ENCODE peak calls at places on chromosomes 12 and 14, in five cellular contexts. W, Z, G, M and H are unnamed samples. For H3F3A and H4K20me1, the result is how much of the 10 kb centered on the place peaks cover.

GRCh38 chr12:110047297-110047940 is 903 bp downstream of the C12orf76 start:
- DNase-seq in M (no peak), W (no peak), Z (no peak), G (no peak), H (no peak)

GRCh38 chr12:131312793-131313545 is 359.3 kb downstream of the ADGRD1 start:
- DNase-seq in G (no peak), M (no peak), Z (no peak), W (no peak), H (no peak)

GRCh38 chr14:105067140-105067968 is 2.1 kb upstream of the GPR132 start:
- DNase-seq in Z (peak), M (peak), W (no peak), G (no peak), H (peak)

GRCh38 chr12:53560386-53560785 is 53.1 kb upstream of the NPFF start:
- DNase-seq in G (no peak), M (no peak), Z (no peak), W (no peak), H (peak)

GRCh38 chr12:66041651-66042363 is 88.7 kb downstream of the LLPH start:
- DNase-seq in W (no peak), M (no peak), G (no peak), Z (no peak), H (no peak)

GRCh38 chr12:47818701-47819543 is 781 bp downstream of the HDAC7 start:
- DNase-seq in W (no peak), M (no peak), G (peak), Z (peak), H (peak)

GRCh38 chr12:51320311-51320694 is 3.7 kb downstream of the BIN2 start:
- DNase-seq in W (no peak), Z (no peak), G (no peak), M (no peak), H (peak)

GRCh38 chr12:43835656-43836454 is at the start of gene TMEM117:
- DNase-seq in M (peak), Z (peak), G (peak), W (no peak), H (peak)

GRCh38 chr12:90481748-90482147 is 473.2 kb downstream of the CCER1 start:
- DNase-seq in G (no peak), M (no peak), Z (no peak), W (no peak), H (no peak)

GRCh38 chr12:30169839-30170591 is 386.3 kb upstream of the TMTC1 start:
- DNase-seq in W (no peak), G (peak), Z (no peak), M (no peak), H (no peak)

GRCh38 chr12:613996-614726 is 49.1 kb downstream of the NINJ2 start:
- DNase-seq in Z (no peak), M (no peak), G (peak), W (peak), H (peak)

GRCh38 chr14:101980700-101981099 is 16.3 kb downstream of the DYNC1H1 start:
- DNase-seq in G (no peak), W (peak), Z (no peak), M (peak), H (peak)

GRCh38 chr12:94329366-94329765 is 130.3 kb downstream of the CEP83 start:
- DNase-seq in G (no peak), W (no peak), Z (no peak), M (no peak), H (no peak)

GRCh38 chr12:32395031-32395430 is 4.3 kb upstream of the FGD4 start:
- DNase-seq in W (no peak), M (no peak), Z (no peak), G (no peak), H (no peak)

GRCh38 chr14:58979325-58979724 is 209.1 kb upstream of the DAAM1 start:
- DNase-seq in W (no peak), Z (no peak), G (no peak), M (no peak), H (no peak)

GRCh38 chr14:71629765-71630502 is 302.3 kb upstream of the RGS6 start:
- DNase-seq in M (peak), Z (no peak), W (no peak), G (no peak), H (peak)

GRCh38 chr12:40898505-40898904 is 206.3 kb downstream of the CNTN1 start:
- DNase-seq in W (no peak), Z (no peak), M (no peak), G (no peak), H (no peak)

GRCh38 chr14:105877645-105878044 is 351.3 kb downstream of the TMEM121 start:
- DNase-seq in M (no peak), G (no peak), W (no peak), Z (no peak), H (no peak)

GRCh38 chr14:33693237-33693636 is 257.6 kb downstream of the EGLN3 start:
- DNase-seq in G (no peak), Z (no peak), W (no peak), M (no peak), H (peak)

GRCh38 chr14:102505775-102506598 is 3.6 kb downstream of the ANKRD9 start:
- DNase-seq in W (no peak), M (no peak), G (no peak), Z (no peak), H (no peak)

GRCh38 chr12:21476949-21477348 is 24.5 kb downstream of the RECQL start:
- DNase-seq in G (no peak), Z (no peak), M (peak), W (no peak), H (peak)

GRCh38 chr12:3117144-3117581 is 40.0 kb downstream of the TSPAN9 start:
- DNase-seq in G (no peak), W (peak), Z (no peak), M (peak), H (no peak)

GRCh38 chr14:90608925-90609324 is 207.3 kb downstream of the TTC7B start:
- DNase-seq in G (no peak), W (no peak), Z (peak), M (no peak), H (no peak)

GRCh38 chr14:99468836-99469592 is 11.6 kb downstream of the SETD3 start:
- DNase-seq in Z (no peak), G (no peak), M (peak), W (no peak), H (no peak)

GRCh38 chr12:26466709-26467108 is 271.3 kb downstream of the SSPN start:
- DNase-seq in G (no peak), M (no peak), W (no peak), Z (no peak), H (no peak)

GRCh38 chr12:123995023-123995422 is 22.0 kb downstream of the ZNF664 start:
- DNase-seq in G (no peak), M (peak), Z (no peak), W (no peak), H (peak)

GRCh38 chr12:65903680-65904403 is 79.6 kb downstream of the HMGA2 start:
- DNase-seq in Z (no peak), W (no peak), M (no peak), G (no peak), H (no peak)

GRCh38 chr14:78959674-78960264 is 789.6 kb downstream of the NRXN3 start:
- DNase-seq in Z (peak), G (peak), M (peak), W (peak), H (peak)

GRCh38 chr12:2248087-2248900 is 195.5 kb downstream of the CACNA1C start:
- DNase-seq in Z (no peak), G (no peak), W (no peak), M (no peak), H (peak)

GRCh38 chr14:89267656-89268055 is 149.4 kb downstream of the FOXN3 start:
- DNase-seq in G (no peak), Z (no peak), W (no peak), M (no peak), H (no peak)

GRCh38 chr12:98754095-98754494 is 109.0 kb downstream of the APAF1 start:
- DNase-seq in Z (no peak), M (peak), G (no peak), W (peak), H (peak)

GRCh38 chr14:20631821-20632389 is 9.6 kb downstream of the OR6S1 start:
- DNase-seq in G (peak), Z (no peak), M (peak), W (peak), H (peak)

GRCh38 chr14:20630340-20631022 is 11.0 kb downstream of the OR6S1 start:
- DNase-seq in Z (peak), G (peak), M (peak), W (peak), H (peak)

GRCh38 chr14:20632831-20633771 is 8.4 kb downstream of the OR6S1 start:
- DNase-seq in M (peak), G (peak), Z (peak), W (peak), H (peak)

GRCh38 chr14:20632448-20632830 is 9.1 kb downstream of the OR6S1 start:
- DNase-seq in M (peak), Z (no peak), G (peak), W (no peak), H (peak)

DNA sequence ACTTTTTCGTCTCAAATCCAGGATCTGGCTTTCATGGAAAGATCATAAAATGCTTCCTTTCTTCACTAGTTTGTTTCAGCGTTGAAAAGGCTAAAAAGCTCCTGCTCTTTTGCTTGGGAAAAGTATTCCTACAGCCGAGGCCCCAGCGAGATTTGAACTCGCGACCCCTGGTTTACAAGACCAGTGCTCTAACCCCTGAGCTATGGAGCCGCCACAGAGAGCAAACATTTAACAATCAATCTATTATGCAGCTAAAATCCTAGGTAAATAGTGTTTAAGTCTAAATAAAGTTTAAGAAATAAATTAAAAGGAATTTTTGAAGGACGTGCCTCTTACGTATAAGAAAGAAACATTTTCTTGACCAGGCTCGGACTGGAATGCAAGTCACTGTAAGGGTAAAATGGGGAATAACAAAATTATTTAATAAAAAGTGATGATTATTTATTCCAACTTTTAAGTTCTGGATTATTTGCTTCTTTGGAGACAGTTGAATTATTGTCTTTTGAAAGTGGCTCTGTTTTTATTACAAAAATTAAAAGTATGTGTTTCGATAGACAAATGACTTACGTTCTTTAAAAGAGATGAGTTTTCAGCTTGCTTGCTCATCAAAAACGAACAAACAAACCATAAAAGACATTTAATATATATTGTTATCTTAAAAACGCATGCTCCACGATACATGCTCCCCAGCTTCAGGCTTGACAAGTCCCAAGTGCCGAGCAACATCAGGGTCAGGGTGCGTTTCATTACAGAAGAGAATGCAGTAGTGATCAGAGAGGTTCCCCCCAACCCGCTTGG is 10.3 kb downstream of the OR6S1 start:
- DNase-seq in M (peak), Z (peak), G (peak), W (peak), H (peak)
- H3F3A ChIP-seq in M (under half), Z (under half), G (under half), W (under half), H (under half)

GRCh38 chr12:104680070-104680469 is 223.3 kb downstream of the CHST11 start:
- DNase-seq in G (peak), Z (no peak), M (peak), W (no peak), H (peak)
- H4K20me1 ChIP-seq in G (under half), Z (under half), M (under half), W (under half), H (under half)

GRCh38 chr12:115305867-115306266 is 621.9 kb upstream of the TBX3 start:
- DNase-seq in W (no peak), Z (no peak), G (no peak), M (no peak), H (no peak)

GRCh38 chr12:115306380-115306779 is 622.4 kb upstream of the TBX3 start:
- DNase-seq in Z (no peak), M (peak), G (no peak), W (peak), H (no peak)

GRCh38 chr12:115303751-115304309 is 619.9 kb upstream of the TBX3 start:
- DNase-seq in W (no peak), M (no peak), G (no peak), Z (no peak), H (no peak)

GRCh38 chr12:115308918-115309317 is 624.9 kb upstream of the TBX3 start:
- DNase-seq in G (no peak), W (no peak), M (no peak), Z (no peak), H (no peak)

DNA sequence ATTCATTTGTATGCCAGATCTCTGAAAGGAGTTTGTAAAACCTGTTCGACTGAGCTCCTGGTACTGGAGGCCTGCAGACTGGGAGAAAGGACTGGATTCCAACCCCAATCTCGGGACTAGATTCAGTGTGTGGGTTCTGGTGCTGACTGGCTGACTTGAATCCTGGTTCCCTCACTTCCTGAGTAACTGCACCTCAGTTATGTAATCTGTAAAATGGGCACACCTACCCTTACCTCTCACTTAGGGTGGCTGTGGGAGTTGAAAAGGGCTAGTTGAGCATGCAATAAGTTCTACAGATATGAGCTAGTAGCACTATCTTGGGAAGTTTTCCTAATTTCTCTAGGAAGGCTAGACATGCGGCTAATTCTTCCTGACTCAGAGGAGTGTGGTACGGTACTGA is 621.3 kb upstream of the TBX3 start:
- DNase-seq in M (no peak), G (no peak), Z (no peak), W (no peak), H (no peak)
- H3K27ac ChIP-seq in M (no peak), G (no peak), Z (no peak), W (no peak), H (no peak)

DNA sequence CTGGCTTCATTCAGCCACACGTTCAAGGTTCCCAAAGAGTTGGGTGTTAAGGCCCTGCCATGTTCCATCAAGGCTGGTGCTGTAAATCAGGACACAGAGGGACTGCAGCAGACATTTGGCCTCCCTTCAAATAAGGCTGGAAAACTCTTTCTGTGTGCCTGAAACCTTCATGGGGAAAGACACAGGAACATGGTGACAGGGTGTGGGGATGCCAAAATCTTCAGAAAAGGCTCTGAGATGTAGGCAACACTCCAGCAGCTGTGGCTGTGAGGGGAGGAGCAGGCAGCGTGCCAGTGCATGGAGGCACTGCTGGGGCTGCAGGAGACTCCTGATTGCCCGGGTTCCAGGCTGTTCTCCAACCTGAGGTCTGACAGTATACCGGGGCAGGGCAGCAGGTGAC is 15.0 kb downstream of the POMT2 start:
- DNase-seq in M (no peak), W (no peak), Z (no peak), G (no peak), H (no peak)
- H3F3A ChIP-seq in M (under half), W (under half), Z (under half), G (under half), H (under half)